ENCODE peak calls at places on chromosomes 13 and 19, in five cellular contexts. H is IMR-90, F is H1, D is neuronal stem cell, V is H9. Z is an unnamed sample.

GRCh38 chr19:2517881-2518601 is 42.1 kb downstream of the GADD45B start:
- DNase-seq in F (no peak), H (no peak), V (no peak), D (no peak), Z (no peak)

GRCh38 chr13:113861433-113862030 is 2.3 kb downstream of the GAS6 start:
- DNase-seq in H (no peak), V (peak; percentile 32), F (no peak), D (no peak), Z (no peak)

GRCh38 chr13:114077938-114078335 is 54.5 kb downstream of the RASA3 start:
- DNase-seq in D (no peak), H (peak; percentile 40), F (no peak), V (no peak), Z (no peak)

GRCh38 chr13:101612736-101613135 is 160.3 kb downstream of the ITGBL1 start:
- DNase-seq in H (no peak), F (no peak), D (no peak), V (no peak), Z (no peak)

GRCh38 chr19:13007292-13008045 is 12.2 kb downstream of the NFIX start:
- DNase-seq in H (no peak), D (no peak), V (no peak), F (no peak), Z (no peak)

GRCh38 chr13:40440990-40441820 is 225.2 kb downstream of the FOXO1 start:
- DNase-seq in F (no peak), D (no peak), V (no peak), H (no peak), Z (peak; percentile 68)

GRCh38 chr19:14349426-14349825 is 31.8 kb upstream of the ADGRE5 start:
- DNase-seq in V (no peak), H (no peak), D (no peak), F (no peak), Z (no peak)

GRCh38 chr19:7211191-7211988 is 82.8 kb downstream of the INSR start:
- DNase-seq in F (no peak), H (peak; percentile 50), V (no peak), D (no peak), Z (peak; percentile 70)

GRCh38 chr19:632228-633067 is 889 bp downstream of the POLRMT start:
- DNase-seq in D (peak; percentile 46), H (peak; percentile 36), V (peak; percentile 67), F (no peak), Z (peak; percentile 58)

GRCh38 chr13:113551081-113552000 is 33.2 kb upstream of the TFDP1 start:
- DNase-seq in V (peak; percentile 22), H (no peak), D (no peak), F (no peak), Z (no peak)

GRCh38 chr13:33060815-33061214 is 44.6 kb downstream of the KL start:
- DNase-seq in F (no peak), H (no peak), D (no peak), V (no peak), Z (no peak)

GRCh38 chr13:25345555-25345954 is 26.2 kb upstream of the ATP8A2 start:
- DNase-seq in H (no peak), V (no peak), F (no peak), D (no peak), Z (no peak)

GRCh38 chr13:50400930-50401553 is 385.8 kb downstream of the KCNRG start:
- DNase-seq in V (no peak), H (peak; percentile 92), D (no peak), F (no peak), Z (no peak)

GRCh38 chr19:34305221-34306058 is 51.1 kb downstream of the GARRE1 start:
- DNase-seq in V (no peak), H (no peak), D (no peak), F (no peak), Z (peak; percentile 53)

GRCh38 chr13:25478186-25478585 is 106.4 kb downstream of the ATP8A2 start:
- DNase-seq in F (no peak), D (no peak), H (no peak), V (no peak), Z (no peak)

GRCh38 chr13:86684402-86684801 is 885.2 kb upstream of the SLITRK6 start:
- DNase-seq in H (no peak), D (no peak), F (no peak), V (no peak), Z (no peak)

GRCh38 chr13:113920606-113921306 is 53.1 kb downstream of the C13orf46 start:
- DNase-seq in D (no peak), F (no peak), V (no peak), H (no peak), Z (no peak)

GRCh38 chr13:96020155-96020575 is 33.0 kb downstream of the UGGT2 start:
- DNase-seq in V (peak; percentile 46), F (no peak), D (peak; percentile 70), H (peak; percentile 67), Z (peak; percentile 34)

GRCh38 chr19:13987101-13987890 is 18.8 kb downstream of the RFX1 start:
- DNase-seq in H (no peak), D (no peak), F (no peak), V (no peak), Z (no peak)

GRCh38 chr13:24281188-24282008 is 28.0 kb upstream of the C1QTNF9 start:
- DNase-seq in F (no peak), V (no peak), D (no peak), H (no peak), Z (no peak)
- H4K91ac ChIP-seq in F (no peak overlapping the region), V (no peak overlapping the region), D (no peak overlapping the region), H (no peak overlapping the region), Z (peak overlapping the region; percentile 8)

DNA sequence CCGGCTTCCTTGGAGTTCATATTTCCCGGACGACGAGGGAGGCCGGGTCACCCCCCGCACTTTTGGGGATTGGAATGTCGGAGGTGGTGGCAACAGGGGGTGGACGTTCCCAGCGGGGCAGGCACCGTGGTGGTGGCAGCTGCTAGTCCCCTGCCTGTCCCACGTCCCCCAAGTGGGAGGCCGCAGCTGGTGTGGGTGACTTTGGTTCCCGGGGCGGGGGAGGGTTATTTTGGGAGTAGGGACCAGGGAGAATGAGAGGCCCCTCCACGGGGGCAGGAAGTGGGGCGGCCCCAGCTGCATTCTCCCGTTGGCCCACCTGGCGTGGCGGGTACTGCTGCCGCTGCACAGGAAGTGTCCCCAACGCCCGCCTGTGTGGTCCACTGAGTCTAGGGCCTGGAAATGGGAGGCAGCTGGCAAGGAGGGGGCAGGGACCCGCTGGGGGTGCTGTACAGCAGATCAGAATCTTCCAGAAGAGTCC is 11.1 kb upstream of the PLIN3 start:
- DNase-seq in V (peak; percentile 31), H (no peak), D (no peak), F (no peak), Z (no peak)
- H2BK5ac ChIP-seq in V (no peak overlapping the region), H (no peak overlapping the region), D (peak overlapping the region; percentile 82), F (peak overlapping the region; percentile 87), Z (peak overlapping the region; percentile 58)

DNA sequence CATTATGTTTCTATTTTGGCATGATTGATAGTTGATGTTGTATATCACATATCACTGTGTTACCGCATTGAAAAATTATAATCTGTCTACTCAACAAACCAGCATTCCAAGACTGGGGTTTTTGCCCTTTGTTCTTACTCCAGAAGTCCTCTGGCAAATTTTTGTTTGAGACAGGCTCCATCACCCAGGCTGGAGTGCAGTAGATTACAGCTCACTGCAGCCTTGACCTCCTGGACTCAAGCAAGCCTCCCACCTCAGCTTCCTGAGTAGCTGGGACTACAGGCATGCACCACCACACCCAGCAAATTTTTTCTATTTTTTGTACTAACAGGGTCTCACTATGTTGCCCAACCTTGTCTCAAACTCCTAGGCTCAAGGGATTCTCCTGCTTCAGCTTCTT is 741.0 kb downstream of the PCDH9 start:
- DNase-seq in V (no peak), H (no peak), D (no peak), F (no peak), Z (no peak)
- H3K9me3 ChIP-seq in V (no peaks in the 10 kb centered on the region), H (no peaks in the 10 kb centered on the region), D (no peaks in the 10 kb centered on the region), F (no peaks in the 10 kb centered on the region), Z (no peaks in the 10 kb centered on the region)

GRCh38 chr19:3556423-3556977 is 886 bp downstream of the MFSD12 start:
- DNase-seq in V (no peak), D (no peak), H (no peak), F (no peak), Z (no peak)
- H4K91ac ChIP-seq in V (no peak overlapping the region), D (no peak overlapping the region), H (peak overlapping the region; percentile 6), F (no peak overlapping the region), Z (peak overlapping the region; percentile 46)

Z was measured in trophoblast cell.